ENCODE peak calls at places on chromosomes 2 and 18, in nine cellular contexts. A, V, Y, U, L, G, D, I and F are unnamed samples.

GRCh38 chr18:57202881-57203280 is 56.0 kb downstream of the BOD1L2 start:
- DNase-seq in A (no peak), V (no peak), Y (no peak), U (no peak), L (no peak), G (no peak), D (no peak), I (no peak), F (no peak)

GRCh38 chr2:231914077-231914690 is 12.0 kb downstream of the NPPC start:
- DNase-seq in A (peak), V (no peak), Y (no peak), U (no peak), L (no peak), G (no peak), D (no peak), I (no peak), F (no peak)

GRCh38 chr2:234528410-234529150 is 31.7 kb upstream of the ARL4C start:
- DNase-seq in A (no peak), V (no peak), Y (no peak), U (no peak), L (no peak), G (no peak), D (no peak), I (no peak), F (no peak)

GRCh38 chr2:222424281-222424728 is at the start of gene SGPP2:
- DNase-seq in A (peak), V (peak), Y (no peak), U (no peak), L (peak), G (no peak), D (peak), I (no peak), F (no peak)

GRCh38 chr2:10058251-10059015 is 15.1 kb downstream of the KLF11 start:
- DNase-seq in A (peak), V (no peak), Y (no peak), U (no peak), L (no peak), G (no peak), D (no peak), I (no peak), F (no peak)

GRCh38 chr2:74881176-74881575 is 47.2 kb downstream of the HK2 start:
- DNase-seq in A (no peak), V (no peak), Y (no peak), U (no peak), L (no peak), G (no peak), D (no peak), I (no peak), F (no peak)

GRCh38 chr2:236565225-236565624 is 4.4 kb upstream of the ACKR3 start:
- DNase-seq in A (no peak), V (no peak), Y (no peak), U (no peak), L (no peak), G (no peak), D (no peak), I (no peak), F (no peak)

GRCh38 chr2:158818511-158818910 is 23.4 kb downstream of the DAPL1 start:
- DNase-seq in A (peak), V (peak), Y (no peak), U (no peak), L (no peak), G (no peak), D (no peak), I (no peak), F (no peak)

GRCh38 chr2:1730047-1730937 is 14.0 kb downstream of the PXDN start:
- DNase-seq in A (peak), V (peak), Y (no peak), U (peak), L (peak), G (peak), D (no peak), I (peak), F (peak)

GRCh38 chr2:48854681-48855080 is 99.2 kb upstream of the LHCGR start:
- DNase-seq in A (no peak), V (no peak), Y (no peak), U (no peak), L (no peak), G (no peak), D (no peak), I (no peak), F (no peak)

GRCh38 chr2:223055140-223055539 is 3.1 kb downstream of the KCNE4 start:
- DNase-seq in A (no peak), V (no peak), Y (no peak), U (no peak), L (no peak), G (peak), D (no peak), I (peak), F (no peak)

GRCh38 chr18:12768622-12769021 is 65.8 kb downstream of the PSMG2 start:
- DNase-seq in A (peak), V (no peak), Y (no peak), U (no peak), L (peak), G (peak), D (no peak), I (peak), F (no peak)

GRCh38 chr2:207531024-207531411 is 1.3 kb downstream of the CREB1 start:
- DNase-seq in A (peak), V (no peak), Y (no peak), U (no peak), L (no peak), G (no peak), D (no peak), I (peak), F (no peak)

GRCh38 chr2:36362291-36362690 is 6.7 kb downstream of the CRIM1 start:
- DNase-seq in A (no peak), V (no peak), Y (no peak), U (no peak), L (peak), G (peak), D (no peak), I (peak), F (no peak)

GRCh38 chr2:203951366-203951902 is 14.9 kb downstream of the ICOS start:
- DNase-seq in A (no peak), V (no peak), Y (no peak), U (no peak), L (no peak), G (no peak), D (no peak), I (no peak), F (no peak)

GRCh38 chr2:149410701-149411484 is 80.5 kb downstream of the LYPD6 start:
- DNase-seq in A (no peak), V (no peak), Y (no peak), U (peak), L (peak), G (peak), D (no peak), I (peak), F (peak)

GRCh38 chr2:219497495-219498279 is 1.0 kb upstream of the GMPPA start:
- DNase-seq in A (peak), V (peak), Y (peak), U (no peak), L (peak), G (peak), D (peak), I (peak), F (no peak)

GRCh38 chr2:239328306-239329191 is 72.3 kb downstream of the HDAC4 start:
- DNase-seq in A (peak), V (peak), Y (no peak), U (peak), L (peak), G (peak), D (no peak), I (peak), F (peak)

DNA sequence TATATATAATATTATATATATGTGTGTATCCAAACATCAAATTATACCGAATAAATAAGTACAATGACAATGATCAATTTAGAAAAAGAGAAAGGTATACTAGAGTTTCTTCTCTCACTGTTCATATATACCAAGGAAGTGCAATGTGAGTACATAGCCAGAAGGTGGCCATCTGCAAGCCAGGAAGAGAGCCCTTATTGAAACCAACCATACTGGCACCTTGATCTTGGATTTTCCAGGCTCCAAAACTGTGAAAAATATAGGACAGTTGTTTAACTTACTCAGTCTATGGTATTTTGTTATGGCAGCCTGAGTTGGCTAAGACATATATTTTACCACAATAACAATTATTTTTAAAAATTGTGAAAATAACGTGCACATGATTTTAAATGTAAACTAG is 1490.2 kb upstream of the SLC39A10 start:
- DNase-seq in A (no peak), V (no peak), Y (no peak), U (no peak), L (peak), G (no peak), D (no peak), I (peak), F (no peak)
- TF ChIP-seq CTCF in A (peak), V (no peak), Y (peak), U (peak), L (peak), G (peak), D (no peak), I (peak), F (peak)

DNA sequence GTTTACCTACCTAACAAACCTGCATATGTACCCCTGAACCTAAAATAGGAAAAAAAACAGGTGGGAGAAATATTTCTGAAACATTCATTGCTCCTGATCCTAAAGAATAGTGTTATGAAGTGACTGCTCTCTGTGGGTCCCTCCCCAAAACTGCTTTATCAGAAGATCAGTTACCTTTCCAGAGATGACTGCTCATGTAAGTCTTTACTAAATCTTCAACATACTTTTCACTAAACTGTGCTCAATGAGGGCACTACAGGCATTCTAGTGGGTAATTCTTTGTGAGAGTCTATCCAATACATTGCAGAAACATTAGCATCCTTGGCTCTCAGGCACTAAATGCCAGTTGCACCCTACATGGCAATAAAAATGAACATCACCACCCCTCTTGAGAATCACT is 189.3 kb upstream of the STK17B start:
- DNase-seq in A (no peak), V (no peak), Y (no peak), U (no peak), L (no peak), G (no peak), D (no peak), I (no peak), F (no peak)
- H3K4me3 ChIP-seq in A (no peak), V (no peak), Y (no peak), U (no peak), L (no peak), G (no peak), D (no peak), I (no peak), F (no peak)

DNA sequence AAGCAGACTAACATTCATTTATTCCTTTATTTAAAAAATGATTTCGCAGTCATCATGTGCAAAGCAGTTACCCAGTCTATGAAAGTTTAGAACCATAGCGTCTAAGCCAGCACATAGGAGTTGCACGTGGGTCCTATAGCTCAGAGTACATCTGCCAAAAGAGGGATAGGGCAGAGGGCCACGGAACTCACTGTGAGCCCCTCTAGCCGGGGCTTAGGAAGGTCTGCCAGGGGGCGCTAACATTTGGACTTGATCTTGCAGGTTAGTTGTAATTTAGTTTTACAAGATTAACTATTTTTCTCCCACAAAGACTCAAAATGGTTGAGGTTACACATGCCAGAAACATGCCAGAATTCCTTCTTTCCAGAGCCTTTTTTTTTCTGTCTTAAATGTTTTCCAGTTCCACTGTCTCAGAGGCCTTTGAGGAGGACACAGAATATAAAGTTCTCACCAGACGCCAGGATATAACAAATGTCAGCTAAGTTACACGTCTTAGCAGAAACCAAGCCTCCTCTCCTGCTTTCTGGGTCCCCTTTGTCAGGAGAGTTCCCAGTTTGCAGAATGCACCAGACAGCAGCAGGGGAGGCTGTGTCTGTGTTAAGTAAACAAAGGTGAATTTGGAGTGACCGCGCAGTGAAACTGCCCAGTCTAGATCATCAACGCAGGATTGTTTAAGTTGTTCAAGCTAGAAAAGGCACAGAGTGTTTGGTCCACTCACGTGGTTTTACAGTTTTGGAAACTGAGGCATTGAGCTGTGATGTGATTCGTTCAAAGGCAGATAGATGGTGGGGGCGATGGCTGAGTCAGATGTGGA is 292.0 kb downstream of the PRKCE start:
- DNase-seq in A (no peak), V (no peak), Y (no peak), U (no peak), L (peak), G (no peak), D (no peak), I (no peak), F (no peak)
- TF ChIP-seq CTCF in A (no peak), V (no peak), Y (no peak), U (no peak), L (no peak), G (no peak), D (no peak), I (no peak), F (peak)

GRCh38 chr2:191012346-191012745 is 1.6 kb downstream of the STAT1 start:
- DNase-seq in A (no peak), V (no peak), Y (no peak), U (no peak), L (no peak), G (no peak), D (no peak), I (no peak), F (no peak)
- H3K4me3 ChIP-seq in A (peak), V (peak), Y (peak), U (peak), L (peak), G (peak), D (peak), I (peak), F (peak)